ENCODE peak calls at places on chromosomes 4 and X, in ten cellular contexts. U is fibroblast of mammary gland, B is HFF-Myc, Y is tibial nerve, Z is cardiac muscle cell, K is GM06990, R is suprapubic skin, C is pancreas, P is MM.1S, O is GM12865. X is an unnamed sample.

GRCh38 chr4:26601204-26601603 is 17.3 kb downstream of the TBC1D19 start:
- DNase-seq in U (no peak), P (no peak), K (no peak), Y (no peak), C (no peak), B (no peak), R (no peak), O (no peak), Z (no peak), X (no peak)

GRCh38 chr4:41144812-41145211 is 69.5 kb downstream of the APBB2 start:
- DNase-seq in K (no peak), O (no peak), R (no peak), B (no peak), U (peak), C (no peak), P (no peak), Y (no peak), Z (no peak), X (no peak)

GRCh38 chr4:55372259-55372658 is 23.5 kb upstream of the TMEM165 start:
- DNase-seq in U (peak), Z (no peak), P (no peak), C (no peak), O (no peak), Y (no peak), K (no peak), B (no peak), R (no peak), X (peak)

GRCh38 chrX:143461616-143462015 is 55.7 kb downstream of the SPANXN3 start:
- DNase-seq in P (no peak), Y (no peak), U (no peak), O (no peak), K (no peak), Z (no peak), B (no peak), C (no peak), R (no peak), X (no peak)

GRCh38 chr4:189773909-189774308 is 166.8 kb upstream of the FRG1 start:
- DNase-seq in O (no peak), P (no peak), Y (no peak), R (no peak), K (no peak), Z (peak), U (no peak), C (no peak), B (no peak), X (no peak)

GRCh38 chr4:8293131-8293975 is 23.8 kb downstream of the HTRA3 start:
- DNase-seq in C (peak), R (peak), O (no peak), U (no peak), P (no peak), Y (no peak), B (no peak), K (no peak), Z (no peak), X (no peak)

GRCh38 chr4:88725986-88726385 is 28.4 kb upstream of the NAP1L5 start:
- DNase-seq in Y (no peak), C (no peak), B (no peak), Z (no peak), K (no peak), O (no peak), P (no peak), R (no peak), U (peak), X (no peak)

GRCh38 chrX:72115380-72115779 is 16.3 kb downstream of the RTL5 start:
- DNase-seq in R (no peak), P (no peak), B (no peak), Y (no peak), C (no peak), K (no peak), O (no peak), U (no peak), Z (no peak), X (no peak)

GRCh38 chr4:122666527-122667245 is 45.8 kb upstream of the IL21 start:
- DNase-seq in Y (no peak), Z (no peak), P (no peak), C (no peak), U (peak), R (no peak), B (peak), K (no peak), O (no peak), X (peak)

GRCh38 chrX:48794340-48794920 is 7.4 kb upstream of the HDAC6 start:
- DNase-seq in O (no peak), U (no peak), Y (no peak), K (no peak), R (no peak), B (no peak), P (no peak), C (no peak), Z (no peak), X (no peak)

GRCh38 chrX:136783159-136783558 is 2.4 kb upstream of the ARHGEF6 start:
- DNase-seq in K (no peak), Z (no peak), U (no peak), O (no peak), Y (no peak), B (no peak), C (no peak), P (no peak), R (no peak), X (no peak)

GRCh38 chr4:38894340-38894982 is 26.9 kb downstream of the FAM114A1 start:
- DNase-seq in C (no peak), Z (no peak), Y (no peak), R (no peak), B (no peak), K (no peak), O (no peak), U (no peak), P (no peak), X (no peak)

GRCh38 chrX:75746891-75747639 is 38.0 kb downstream of the MAGEE2 start:
- DNase-seq in P (no peak), K (peak), O (peak), Y (no peak), B (no peak), C (no peak), R (no peak), Z (peak), U (peak), X (peak)

GRCh38 chr4:38820329-38821061 is 15.9 kb upstream of the TLR1 start:
- DNase-seq in P (no peak), R (no peak), U (no peak), K (peak), B (no peak), C (no peak), O (peak), Z (no peak), Y (no peak), X (no peak)

GRCh38 chrX:78103001-78103634 is 930 bp upstream of the PGK1 start:
- DNase-seq in Z (no peak), Y (no peak), K (no peak), P (no peak), O (no peak), B (no peak), U (no peak), C (no peak), R (no peak), X (no peak)
- H3K4me3 ChIP-seq in Z (peak), Y (peak), K (peak), P (peak), O (peak), B (peak), U (peak), C (peak), R (peak), X (peak)

GRCh38 chr4:180615746-180616145 is 1627.5 kb upstream of the TENM3 start:
- DNase-seq in P (no peak), C (no peak), R (no peak), O (no peak), Z (no peak), B (no peak), U (no peak), K (no peak), Y (no peak), X (no peak)
- TF ChIP-seq CTCF in P (peak), C (no peak), R (no peak), O (no peak), Z (no peak), B (no peak), U (no peak), K (no peak), Y (no peak), X (no peak)

GRCh38 chr4:302381-302780 is 2.9 kb downstream of the ZNF732 start:
- DNase-seq in U (no peak), O (no peak), C (no peak), B (no peak), R (no peak), Y (no peak), P (no peak), K (no peak), Z (no peak), X (no peak)
- H3K4me3 ChIP-seq in U (no peak), O (no peak), C (no peak), B (no peak), R (no peak), Y (no peak), P (no peak), K (no peak), Z (no peak), X (no peak)

DNA sequence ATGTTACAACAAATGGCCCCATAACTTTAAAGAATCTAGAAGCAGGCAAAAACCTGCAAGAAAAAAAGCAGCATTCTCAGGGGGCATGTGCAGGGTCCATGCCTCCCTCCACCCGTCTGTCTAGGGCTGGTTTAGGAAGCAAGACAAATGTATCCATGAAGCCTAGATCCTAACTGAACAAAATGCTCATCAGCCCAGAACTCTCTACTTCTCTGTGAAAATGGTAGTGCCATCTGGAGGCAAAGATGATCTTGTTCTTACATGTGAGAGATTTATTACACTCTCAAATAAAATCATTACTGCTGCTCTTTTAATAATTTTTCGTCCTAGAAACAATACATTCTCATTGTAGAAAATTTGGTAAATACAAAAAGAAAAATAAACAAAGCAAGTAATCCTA is 26.7 kb downstream of the NR3C2 start:
- DNase-seq in O (no peak), Z (no peak), C (no peak), Y (no peak), P (no peak), U (peak), R (no peak), B (no peak), K (no peak), X (peak)
- TF ChIP-seq CTCF in O (no peak), Z (no peak), C (no peak), Y (peak), P (no peak), U (no peak), R (no peak), B (no peak), K (no peak), X (no peak)

GRCh38 chr4:186008057-186008456 is 60.9 kb upstream of the TLR3 start:
- DNase-seq in P (no peak), R (no peak), O (no peak), B (no peak), K (no peak), C (no peak), U (no peak), Y (no peak), Z (no peak), X (no peak)
- H3K4me3 ChIP-seq in P (no peak), R (no peak), O (no peak), B (no peak), K (no peak), C (no peak), U (no peak), Y (no peak), Z (no peak), X (no peak)

DNA sequence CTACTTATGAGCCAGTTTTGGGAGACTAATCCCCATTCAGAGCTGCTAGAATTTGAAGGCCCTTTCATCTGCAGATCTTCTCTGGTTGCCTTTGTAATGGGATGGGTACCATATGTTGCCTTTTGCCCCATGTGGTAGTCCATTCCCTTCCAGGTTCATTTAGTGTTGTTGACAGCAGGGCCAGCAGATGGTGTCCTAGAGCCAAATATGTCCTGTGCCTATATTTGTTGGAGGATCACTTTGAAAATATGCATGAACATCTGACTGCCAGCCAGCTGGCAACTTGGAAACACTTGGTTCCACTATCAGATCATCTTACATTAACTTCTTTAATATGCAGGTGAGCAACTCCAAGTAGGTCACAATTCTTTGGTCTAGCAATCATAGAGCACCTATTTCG is 30.4 kb downstream of the CFAP299 start:
- DNase-seq in C (no peak), R (no peak), K (no peak), B (peak), O (peak), U (peak), Y (no peak), P (peak), Z (peak), X (peak)
- TF ChIP-seq CTCF in C (no peak), R (peak), K (peak), B (peak), O (peak), U (peak), Y (peak), P (peak), Z (peak), X (peak)